ENCODE peak calls at places on chromosome 21, in seven cellular contexts. One of them, this sample, is unnamed.

GRCh38 chr21:27033467-27033866 is 66.6 kb upstream of the ADAMTS5 start:
- DNase-seq in mammary epithelial cell: no peak
- DNase-seq in PC-3: no peak
- DNase-seq in right lobe of liver: no peak
- DNase-seq in AG10803: no peak
- DNase-seq in GM12865: no peak
- DNase-seq in Jurkat, Clone E6-1: no peak
- DNase-seq in this sample: no peak

GRCh38 chr21:29718081-29718815 is 221.5 kb downstream of the GRIK1 start:
- DNase-seq in mammary epithelial cell: peak; percentile 58
- DNase-seq in PC-3: peak; percentile 37
- DNase-seq in right lobe of liver: no peak
- DNase-seq in AG10803: no peak
- DNase-seq in GM12865: no peak
- DNase-seq in Jurkat, Clone E6-1: no peak
- DNase-seq in this sample: no peak

GRCh38 chr21:22516230-22516629 is 1518.0 kb downstream of the NCAM2 start:
- DNase-seq in mammary epithelial cell: no peak
- DNase-seq in PC-3: no peak
- DNase-seq in right lobe of liver: no peak
- DNase-seq in AG10803: no peak
- DNase-seq in GM12865: no peak
- DNase-seq in Jurkat, Clone E6-1: no peak
- DNase-seq in this sample: no peak

GRCh38 chr21:33149166-33149565 is 79.2 kb downstream of the OLIG1 start:
- DNase-seq in mammary epithelial cell: no peak
- DNase-seq in PC-3: no peak
- DNase-seq in right lobe of liver: no peak
- DNase-seq in AG10803: no peak
- DNase-seq in GM12865: peak; percentile 13
- DNase-seq in Jurkat, Clone E6-1: no peak
- DNase-seq in this sample: no peak

GRCh38 chr21:33302055-33302454 is 22.7 kb upstream of the IFNAR1 start:
- DNase-seq in mammary epithelial cell: no peak
- DNase-seq in PC-3: no peak
- DNase-seq in right lobe of liver: no peak
- DNase-seq in AG10803: no peak
- DNase-seq in GM12865: no peak
- DNase-seq in Jurkat, Clone E6-1: no peak
- DNase-seq in this sample: no peak

GRCh38 chr21:25891596-25891995 is 156.8 kb downstream of the GABPA start:
- DNase-seq in mammary epithelial cell: no peak
- DNase-seq in PC-3: no peak
- DNase-seq in right lobe of liver: no peak
- DNase-seq in AG10803: no peak
- DNase-seq in GM12865: no peak
- DNase-seq in Jurkat, Clone E6-1: no peak
- DNase-seq in this sample: no peak

GRCh38 chr21:41761211-41762181 is 5.4 kb downstream of the RIPK4 start:
- DNase-seq in mammary epithelial cell: peak; percentile 67
- DNase-seq in PC-3: peak; percentile 98
- DNase-seq in right lobe of liver: peak; percentile 79
- DNase-seq in AG10803: no peak
- DNase-seq in GM12865: no peak
- DNase-seq in Jurkat, Clone E6-1: no peak
- DNase-seq in this sample: peak; percentile 57

GRCh38 chr21:30190554-30190953 is 23.9 kb upstream of the CLDN17 start:
- DNase-seq in mammary epithelial cell: no peak
- DNase-seq in PC-3: no peak
- DNase-seq in right lobe of liver: no peak
- DNase-seq in AG10803: no peak
- DNase-seq in GM12865: no peak
- DNase-seq in Jurkat, Clone E6-1: no peak
- DNase-seq in this sample: no peak

GRCh38 chr21:42401164-42401563 is 2.5 kb upstream of the UBASH3A start:
- DNase-seq in mammary epithelial cell: no peak
- DNase-seq in PC-3: no peak
- DNase-seq in right lobe of liver: no peak
- DNase-seq in AG10803: peak; percentile 12
- DNase-seq in GM12865: no peak
- DNase-seq in Jurkat, Clone E6-1: no peak
- DNase-seq in this sample: no peak

GRCh38 chr21:24844672-24845071 is 762.6 kb downstream of the MRPL39 start:
- DNase-seq in mammary epithelial cell: no peak
- DNase-seq in PC-3: no peak
- DNase-seq in right lobe of liver: no peak
- DNase-seq in AG10803: no peak
- DNase-seq in GM12865: no peak
- DNase-seq in Jurkat, Clone E6-1: no peak
- DNase-seq in this sample: peak; percentile 11

GRCh38 chr21:25563399-25564116 is 43.7 kb downstream of the MRPL39 start:
- DNase-seq in mammary epithelial cell: no peak
- DNase-seq in PC-3: no peak
- DNase-seq in right lobe of liver: no peak
- DNase-seq in AG10803: peak; percentile 8
- DNase-seq in GM12865: peak; percentile 88
- DNase-seq in Jurkat, Clone E6-1: peak; percentile 44
- DNase-seq in this sample: no peak

GRCh38 chr21:46429754-46430681 is 28.7 kb upstream of the DIP2A start:
- DNase-seq in mammary epithelial cell: no peak
- DNase-seq in PC-3: no peak
- DNase-seq in right lobe of liver: peak; percentile 45
- DNase-seq in AG10803: no peak
- DNase-seq in GM12865: no peak
- DNase-seq in Jurkat, Clone E6-1: no peak
- DNase-seq in this sample: no peak

GRCh38 chr21:40433575-40433974 is 413.4 kb downstream of the DSCAM start:
- DNase-seq in mammary epithelial cell: peak; percentile 12
- DNase-seq in PC-3: no peak
- DNase-seq in right lobe of liver: no peak
- DNase-seq in AG10803: no peak
- DNase-seq in GM12865: no peak
- DNase-seq in Jurkat, Clone E6-1: no peak
- DNase-seq in this sample: no peak

GRCh38 chr21:24375201-24375600 is 1232.1 kb downstream of the MRPL39 start:
- DNase-seq in mammary epithelial cell: no peak
- DNase-seq in PC-3: no peak
- DNase-seq in right lobe of liver: no peak
- DNase-seq in AG10803: no peak
- DNase-seq in GM12865: peak; percentile 18
- DNase-seq in Jurkat, Clone E6-1: peak; percentile 21
- DNase-seq in this sample: no peak

GRCh38 chr21:14273736-14274538 is 58.0 kb downstream of the RBM11 start:
- DNase-seq in mammary epithelial cell: peak; percentile 28
- DNase-seq in PC-3: no peak
- DNase-seq in right lobe of liver: peak; percentile 96
- DNase-seq in AG10803: no peak
- DNase-seq in GM12865: no peak
- DNase-seq in Jurkat, Clone E6-1: no peak
- DNase-seq in this sample: peak; percentile 71
- H3K4me3 ChIP-seq in mammary epithelial cell: no peak overlapping the region
- H3K4me3 ChIP-seq in PC-3: no peak overlapping the region
- H3K4me3 ChIP-seq in right lobe of liver: peak overlapping the region; percentile 44
- H3K4me3 ChIP-seq in AG10803: no peak overlapping the region
- H3K4me3 ChIP-seq in GM12865: no peak overlapping the region
- H3K4me3 ChIP-seq in Jurkat, Clone E6-1: no peak overlapping the region
- H3K4me3 ChIP-seq in this sample: no peak overlapping the region

GRCh38 chr21:43640437-43640836 is 18.9 kb downstream of the HSF2BP start:
- DNase-seq in mammary epithelial cell: no peak
- DNase-seq in PC-3: peak; percentile 30
- DNase-seq in right lobe of liver: no peak
- DNase-seq in AG10803: no peak
- DNase-seq in GM12865: no peak
- DNase-seq in Jurkat, Clone E6-1: no peak
- DNase-seq in this sample: no peak

GRCh38 chr21:43644609-43645008 is 14.7 kb downstream of the HSF2BP start:
- DNase-seq in mammary epithelial cell: peak; percentile 58
- DNase-seq in PC-3: peak; percentile 65
- DNase-seq in right lobe of liver: no peak
- DNase-seq in AG10803: peak; percentile 56
- DNase-seq in GM12865: no peak
- DNase-seq in Jurkat, Clone E6-1: no peak
- DNase-seq in this sample: no peak

GRCh38 chr21:43643193-43643592 is 16.1 kb downstream of the HSF2BP start:
- DNase-seq in mammary epithelial cell: no peak
- DNase-seq in PC-3: no peak
- DNase-seq in right lobe of liver: no peak
- DNase-seq in AG10803: no peak
- DNase-seq in GM12865: no peak
- DNase-seq in Jurkat, Clone E6-1: no peak
- DNase-seq in this sample: no peak

GRCh38 chr21:43637530-43637929 is 21.8 kb downstream of the HSF2BP start:
- DNase-seq in mammary epithelial cell: no peak
- DNase-seq in PC-3: no peak
- DNase-seq in right lobe of liver: no peak
- DNase-seq in AG10803: no peak
- DNase-seq in GM12865: no peak
- DNase-seq in Jurkat, Clone E6-1: no peak
- DNase-seq in this sample: no peak

GRCh38 chr21:43639470-43640178 is 19.7 kb downstream of the HSF2BP start:
- DNase-seq in mammary epithelial cell: peak; percentile 69
- DNase-seq in PC-3: peak; percentile 59
- DNase-seq in right lobe of liver: no peak
- DNase-seq in AG10803: peak; percentile 92
- DNase-seq in GM12865: no peak
- DNase-seq in Jurkat, Clone E6-1: no peak
- DNase-seq in this sample: no peak
- H3K4me3 ChIP-seq in mammary epithelial cell: no peak overlapping the region
- H3K4me3 ChIP-seq in PC-3: no peak overlapping the region
- H3K4me3 ChIP-seq in right lobe of liver: no peak overlapping the region
- H3K4me3 ChIP-seq in AG10803: no peak overlapping the region
- H3K4me3 ChIP-seq in GM12865: no peak overlapping the region
- H3K4me3 ChIP-seq in Jurkat, Clone E6-1: no peak overlapping the region
- H3K4me3 ChIP-seq in this sample: no peak overlapping the region

GRCh38 chr21:38503588-38503987 is 5.3 kb upstream of the ERG start:
- DNase-seq in mammary epithelial cell: peak; percentile 52
- DNase-seq in PC-3: no peak
- DNase-seq in right lobe of liver: no peak
- DNase-seq in AG10803: peak; percentile 38
- DNase-seq in GM12865: no peak
- DNase-seq in Jurkat, Clone E6-1: no peak
- DNase-seq in this sample: no peak
- H3K4me3 ChIP-seq in mammary epithelial cell: peak overlapping the region; percentile 32
- H3K4me3 ChIP-seq in PC-3: no peak overlapping the region
- H3K4me3 ChIP-seq in right lobe of liver: no peak overlapping the region
- H3K4me3 ChIP-seq in AG10803: no peak overlapping the region
- H3K4me3 ChIP-seq in GM12865: no peak overlapping the region
- H3K4me3 ChIP-seq in Jurkat, Clone E6-1: no peak overlapping the region
- H3K4me3 ChIP-seq in this sample: peak overlapping the region; percentile 31

GRCh38 chr21:34839070-34839820 is 170.5 kb downstream of the CLIC6 start:
- DNase-seq in mammary epithelial cell: no peak
- DNase-seq in PC-3: no peak
- DNase-seq in right lobe of liver: no peak
- DNase-seq in AG10803: no peak
- DNase-seq in GM12865: no peak
- DNase-seq in Jurkat, Clone E6-1: no peak
- DNase-seq in this sample: no peak

GRCh38 chr21:34844033-34844923 is 175.5 kb downstream of the CLIC6 start:
- DNase-seq in mammary epithelial cell: peak; percentile 77
- DNase-seq in PC-3: no peak
- DNase-seq in right lobe of liver: no peak
- DNase-seq in AG10803: no peak
- DNase-seq in GM12865: peak; percentile 29
- DNase-seq in Jurkat, Clone E6-1: no peak
- DNase-seq in this sample: peak; percentile 34

GRCh38 chr21:34843562-34843961 is 174.8 kb downstream of the CLIC6 start:
- DNase-seq in mammary epithelial cell: no peak
- DNase-seq in PC-3: no peak
- DNase-seq in right lobe of liver: no peak
- DNase-seq in AG10803: no peak
- DNase-seq in GM12865: no peak
- DNase-seq in Jurkat, Clone E6-1: no peak
- DNase-seq in this sample: no peak

GRCh38 chr21:34841154-34841553 is 172.4 kb downstream of the CLIC6 start:
- DNase-seq in mammary epithelial cell: no peak
- DNase-seq in PC-3: no peak
- DNase-seq in right lobe of liver: no peak
- DNase-seq in AG10803: no peak
- DNase-seq in GM12865: no peak
- DNase-seq in Jurkat, Clone E6-1: no peak
- DNase-seq in this sample: no peak

DNA sequence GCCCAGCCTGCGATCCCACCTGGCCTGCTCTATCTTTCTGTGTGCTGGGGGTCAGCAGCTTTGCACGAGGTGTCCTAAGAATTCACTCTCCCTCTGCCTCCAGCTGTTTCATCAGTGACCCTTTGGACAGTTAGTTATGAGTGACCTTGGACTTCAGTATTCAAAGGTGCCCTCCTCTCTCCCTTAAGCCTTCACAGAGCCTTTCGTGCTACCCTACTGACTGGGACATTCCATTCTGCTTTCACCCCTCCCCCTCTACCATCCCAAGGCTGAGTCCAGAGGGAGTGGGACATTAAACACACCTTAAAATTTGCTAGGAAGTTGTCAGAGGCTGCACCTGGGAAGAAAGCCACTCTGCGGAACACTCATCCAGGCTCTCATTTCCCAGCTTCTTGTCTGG is 171.9 kb downstream of the CLIC6 start:
- DNase-seq in mammary epithelial cell: no peak
- DNase-seq in PC-3: no peak
- DNase-seq in right lobe of liver: no peak
- DNase-seq in AG10803: no peak
- DNase-seq in GM12865: no peak
- DNase-seq in Jurkat, Clone E6-1: no peak
- DNase-seq in this sample: no peak
- H3K4me3 ChIP-seq in mammary epithelial cell: no peak overlapping the region
- H3K4me3 ChIP-seq in PC-3: no peak overlapping the region
- H3K4me3 ChIP-seq in right lobe of liver: no peak overlapping the region
- H3K4me3 ChIP-seq in AG10803: no peak overlapping the region
- H3K4me3 ChIP-seq in GM12865: no peak overlapping the region
- H3K4me3 ChIP-seq in Jurkat, Clone E6-1: no peak overlapping the region
- H3K4me3 ChIP-seq in this sample: no peak overlapping the region

DNA sequence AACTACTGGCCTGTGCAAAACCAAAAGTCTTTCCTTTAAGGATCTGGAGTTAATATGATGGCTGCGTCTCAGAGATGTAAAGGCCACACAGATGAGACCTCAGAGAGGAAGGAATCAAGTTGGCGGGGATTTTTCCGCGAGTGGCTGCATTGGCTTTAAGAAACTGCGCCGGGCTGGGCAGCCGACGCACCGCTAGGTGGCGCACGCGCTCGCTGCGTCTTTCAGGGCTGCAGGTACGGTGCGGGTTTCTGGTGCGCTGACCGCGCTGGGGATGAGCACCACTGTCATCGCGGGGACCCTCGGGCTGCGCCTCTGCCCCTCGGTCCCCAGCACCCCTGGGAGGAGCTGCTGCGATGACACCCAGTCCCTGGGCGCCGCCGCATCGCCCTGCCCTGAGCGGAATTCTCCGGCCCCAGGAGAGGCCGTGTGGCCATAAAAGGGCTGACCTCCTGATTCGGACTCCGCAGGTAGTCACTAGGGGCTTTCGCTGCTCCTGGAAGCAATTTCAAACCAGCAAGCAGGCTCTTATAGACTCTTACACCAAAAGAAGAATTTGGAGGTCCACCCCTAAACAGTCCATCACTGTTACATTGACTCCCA is 241.0 kb downstream of the KCNJ6 start:
- DNase-seq in mammary epithelial cell: no peak
- DNase-seq in PC-3: peak; percentile 63
- DNase-seq in right lobe of liver: peak; percentile 77
- DNase-seq in AG10803: peak; percentile 30
- DNase-seq in GM12865: peak; percentile 70
- DNase-seq in Jurkat, Clone E6-1: peak; percentile 37
- DNase-seq in this sample: peak; percentile 48
- H3K4me3 ChIP-seq in mammary epithelial cell: no peak overlapping the region
- H3K4me3 ChIP-seq in PC-3: peak overlapping the region; percentile 29
- H3K4me3 ChIP-seq in right lobe of liver: peak overlapping the region; percentile 7
- H3K4me3 ChIP-seq in AG10803: no peak overlapping the region
- H3K4me3 ChIP-seq in GM12865: no peak overlapping the region
- H3K4me3 ChIP-seq in Jurkat, Clone E6-1: no peak overlapping the region
- H3K4me3 ChIP-seq in this sample: peak overlapping the region; percentile 26

GRCh38 chr21:31343680-31344480 is at the start of gene TIAM1:
- DNase-seq in mammary epithelial cell: peak; percentile 89
- DNase-seq in PC-3: peak; percentile 89
- DNase-seq in right lobe of liver: no peak
- DNase-seq in AG10803: peak; percentile 40
- DNase-seq in GM12865: no peak
- DNase-seq in Jurkat, Clone E6-1: no peak
- DNase-seq in this sample: peak; percentile 47
- H3K4me3 ChIP-seq in mammary epithelial cell: peak within 1 kb of the TSS; percentile 77
- H3K4me3 ChIP-seq in PC-3: peak within 1 kb of the TSS; percentile 85
- H3K4me3 ChIP-seq in right lobe of liver: peak within 1 kb of the TSS; percentile 50
- H3K4me3 ChIP-seq in AG10803: peak within 1 kb of the TSS; percentile 51
- H3K4me3 ChIP-seq in GM12865: no peak within 1 kb of the TSS
- H3K4me3 ChIP-seq in Jurkat, Clone E6-1: no peak within 1 kb of the TSS
- H3K4me3 ChIP-seq in this sample: peak within 1 kb of the TSS; percentile 55

This sample was measured in heart right ventricle.